ENCODE peak calls at places on chromosome 4, in four cellular contexts. H is kidney, F is fibroblast of lung, R is mammary epithelial cell. Y is an unnamed sample.

GRCh38 chr4:159747983-159748382 is 645.1 kb downstream of the RAPGEF2 start:
- DNase-seq in H (peak), F (no peak), R (no peak), Y (no peak)

GRCh38 chr4:155179216-155179615 is 29.2 kb upstream of the NPY2R start:
- DNase-seq in H (no peak), F (peak), R (peak), Y (no peak)

GRCh38 chr4:152973614-152974200 is 37.6 kb downstream of the FHDC1 start:
- DNase-seq in H (no peak), F (peak), R (no peak), Y (no peak)

GRCh38 chr4:7420661-7421040 is 14.1 kb downstream of the PSAPL1 start:
- DNase-seq in H (no peak), F (no peak), R (no peak), Y (no peak)

GRCh38 chr4:10077101-10077491 is 39.5 kb downstream of the WDR1 start:
- DNase-seq in H (peak), F (no peak), R (no peak), Y (no peak)

GRCh38 chr4:74230902-74231499 is 73.1 kb downstream of the MTHFD2L start:
- DNase-seq in H (no peak), F (peak), R (peak), Y (no peak)

GRCh38 chr4:170017252-170017651 is 8.9 kb downstream of the MFAP3L start:
- DNase-seq in H (no peak), F (no peak), R (no peak), Y (no peak)

GRCh38 chr4:66275381-66276060 is 605.2 kb upstream of the EPHA5 start:
- DNase-seq in H (no peak), F (peak), R (no peak), Y (no peak)

GRCh38 chr4:154018659-154019058 is 229.8 kb upstream of the SFRP2 start:
- DNase-seq in H (no peak), F (no peak), R (no peak), Y (no peak)

GRCh38 chr4:42401171-42401570 is 3.9 kb downstream of the SHISA3 start:
- DNase-seq in H (peak), F (no peak), R (no peak), Y (no peak)

GRCh38 chr4:56424697-56425514 is 10.5 kb downstream of the PPAT start:
- DNase-seq in H (no peak), F (peak), R (no peak), Y (no peak)

GRCh38 chr4:143207555-143207954 is 22.8 kb downstream of the USP38 start:
- DNase-seq in H (no peak), F (peak), R (peak), Y (no peak)

GRCh38 chr4:103498161-103499070 is 221.4 kb downstream of the TACR3 start:
- DNase-seq in H (no peak), F (peak), R (peak), Y (no peak)

GRCh38 chr4:1856920-1857699 is 1.2 kb upstream of the LETM1 start:
- DNase-seq in H (peak), F (no peak), R (peak), Y (no peak)
- H3K9ac ChIP-seq in H (peak), F (peak), R (peak), Y (peak)

GRCh38 chr4:112706840-112707207 is 69.9 kb downstream of the LARP7 start:
- DNase-seq in H (no peak), F (no peak), R (no peak), Y (no peak)
- H3K9ac ChIP-seq in H (no peak), F (no peak), R (no peak), Y (no peak)

DNA sequence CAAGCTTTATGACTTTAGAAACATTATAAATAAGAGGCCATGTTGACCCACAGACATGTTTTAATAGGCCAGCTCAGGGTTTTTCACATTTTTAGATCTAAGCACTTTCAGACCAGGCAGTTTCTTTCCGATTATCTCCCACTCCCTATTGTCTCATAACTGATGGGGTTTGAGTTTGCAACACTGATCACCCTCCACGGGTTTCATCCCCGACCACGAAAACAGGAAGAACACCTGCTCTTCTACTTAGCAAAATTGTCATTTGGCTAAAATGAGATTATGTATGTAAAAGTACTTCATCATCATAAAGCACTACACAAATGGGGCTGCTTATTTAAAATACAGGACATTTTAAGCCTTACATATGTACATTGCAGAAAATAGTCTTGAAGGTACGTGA is 407.9 kb downstream of the HNRNPD start:
- DNase-seq in H (no peak), F (no peak), R (no peak), Y (no peak)
- H3K9ac ChIP-seq in H (no peak), F (no peak), R (no peak), Y (no peak)

GRCh38 chr4:174865418-174865985 is 36.5 kb upstream of the GLRA3 start:
- DNase-seq in H (no peak), F (peak), R (no peak), Y (no peak)
- H3K9ac ChIP-seq in H (no peak), F (no peak), R (no peak), Y (no peak)

GRCh38 chr4:122119739-122120138 is 32.4 kb upstream of the BLTP1 start:
- DNase-seq in H (no peak), F (no peak), R (peak), Y (no peak)
- H3K9ac ChIP-seq in H (no peak), F (no peak), R (no peak), Y (no peak)

DNA sequence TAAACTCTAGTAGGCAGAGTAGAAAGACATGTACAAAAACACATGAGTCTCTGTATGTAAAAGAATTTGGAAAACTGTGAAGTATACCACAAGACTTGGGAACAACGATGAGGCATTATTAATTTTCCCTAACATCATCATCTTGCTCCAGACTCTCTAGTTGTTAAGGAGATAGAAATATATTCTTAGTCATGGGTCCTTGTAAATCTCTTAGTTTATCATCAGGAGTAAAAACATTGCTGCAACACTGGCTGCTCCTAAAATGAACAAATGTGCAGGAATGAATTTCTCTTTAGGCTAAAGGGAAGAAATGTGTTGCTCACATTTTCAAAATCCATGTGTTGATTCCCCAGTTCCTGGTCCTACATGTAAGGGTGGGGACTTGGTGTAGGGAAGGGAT is 384.6 kb downstream of the STIM2 start:
- DNase-seq in H (no peak), F (no peak), R (no peak), Y (no peak)
- H3K9ac ChIP-seq in H (no peak), F (no peak), R (no peak), Y (no peak)

GRCh38 chr4:93053140-93053539 is 749.4 kb downstream of the GRID2 start:
- DNase-seq in H (no peak), F (no peak), R (no peak), Y (no peak)
- H3K9ac ChIP-seq in H (no peak), F (no peak), R (no peak), Y (no peak)

Y was measured in keratinocyte.